ENCODE peak calls at places on chromosome 12, in seven cellular contexts. D, H, J, R, F, N and B are unnamed samples.

GRCh38 chr12:68446896-68447806 is 115.0 kb upstream of the MDM1 start:
- DNase-seq in D (no peak), H (no peak), J (no peak), R (peak; percentile 90), F (no peak), N (no peak), B (no peak)

GRCh38 chr12:46371718-46372130 is 849 bp downstream of the SLC38A2 start:
- DNase-seq in D (peak; percentile 82), H (peak; percentile 67), J (peak; percentile 81), R (peak; percentile 67), F (no peak), N (no peak), B (peak; percentile 65)

GRCh38 chr12:121061831-121062230 is 22.8 kb upstream of the OASL start:
- DNase-seq in D (no peak), H (no peak), J (no peak), R (peak; percentile 30), F (no peak), N (peak; percentile 10), B (no peak)

GRCh38 chr12:132593938-132594358 is 16.4 kb downstream of the LRCOL1 start:
- DNase-seq in D (peak; percentile 88), H (peak; percentile 82), J (peak; percentile 94), R (peak; percentile 97), F (peak; percentile 90), N (peak; percentile 95), B (peak; percentile 97)

GRCh38 chr12:46556105-46556559 is 183.6 kb upstream of the SLC38A2 start:
- DNase-seq in D (no peak), H (no peak), J (no peak), R (no peak), F (peak; percentile 99), N (peak; percentile 84), B (no peak)

GRCh38 chr12:126474703-126475102 is 1409.5 kb downstream of the AACS start:
- DNase-seq in D (no peak), H (no peak), J (no peak), R (no peak), F (no peak), N (no peak), B (no peak)

GRCh38 chr12:79927772-79928474 is 7.0 kb downstream of the PPP1R12A start:
- DNase-seq in D (no peak), H (no peak), J (no peak), R (no peak), F (peak; percentile 57), N (no peak), B (no peak)

GRCh38 chr12:76878045-76878898 is 547 bp downstream of the CSRP2 start:
- DNase-seq in D (peak; percentile 22), H (no peak), J (peak; percentile 50), R (peak; percentile 82), F (no peak), N (peak; percentile 15), B (no peak)

GRCh38 chr12:6416596-6416995 is 28.2 kb upstream of the CD27 start:
- DNase-seq in D (no peak), H (no peak), J (no peak), R (no peak), F (no peak), N (no peak), B (no peak)

GRCh38 chr12:110002691-110003515 is 3.7 kb downstream of the ANKRD13A start:
- DNase-seq in D (peak; percentile 25), H (no peak), J (no peak), R (no peak), F (peak; percentile 40), N (no peak), B (peak; percentile 67)

GRCh38 chr12:54991992-54992377 is 7.4 kb upstream of the TESPA1 start:
- DNase-seq in D (no peak), H (no peak), J (no peak), R (no peak), F (no peak), N (no peak), B (no peak)

GRCh38 chr12:76922821-76923315 is 44.0 kb upstream of the CSRP2 start:
- DNase-seq in D (no peak), H (no peak), J (no peak), R (no peak), F (no peak), N (no peak), B (no peak)

GRCh38 chr12:2636741-2637140 is 158.0 kb upstream of the FKBP4 start:
- DNase-seq in D (no peak), H (no peak), J (no peak), R (no peak), F (no peak), N (no peak), B (peak; percentile 35)

DNA sequence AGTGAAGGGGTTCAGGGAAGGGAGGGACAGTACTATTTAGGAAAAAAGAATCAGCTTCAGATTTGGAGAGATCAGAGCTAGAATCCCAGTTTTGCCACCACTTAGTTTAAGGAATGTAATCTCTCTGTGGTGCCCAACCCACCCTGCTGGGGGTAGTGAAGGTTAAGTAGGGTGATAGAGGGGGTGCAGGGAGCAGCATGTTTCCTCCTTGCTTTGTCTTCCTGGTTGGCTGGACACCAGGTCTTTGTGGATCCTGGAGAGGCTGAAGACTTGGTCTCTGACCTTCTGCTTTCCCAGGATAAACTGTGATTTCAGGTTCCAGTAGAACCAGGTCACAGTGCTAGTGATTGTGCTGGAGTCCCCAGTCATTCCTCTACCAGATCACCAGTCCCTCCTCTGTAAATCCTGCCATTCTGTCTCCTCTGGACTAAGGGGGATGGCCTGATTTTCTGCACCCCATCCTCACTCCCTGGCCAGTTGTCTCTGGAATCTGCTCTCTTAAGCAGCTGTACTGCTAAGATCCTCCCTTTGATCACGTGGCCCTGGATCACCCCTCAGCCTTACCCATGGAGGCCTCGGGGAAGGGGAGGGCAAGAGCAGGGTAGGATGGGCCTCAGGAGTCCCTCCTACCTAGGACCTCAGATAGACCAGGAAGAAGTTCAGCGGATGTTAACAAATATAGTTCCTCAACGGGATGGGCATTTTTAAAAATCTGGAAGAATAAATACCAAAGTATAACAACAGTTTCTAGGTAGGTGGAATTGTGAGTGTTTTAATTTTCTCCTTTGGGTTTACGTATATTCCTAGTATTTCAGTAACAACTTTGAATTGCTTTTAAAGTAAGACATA is 3.1 kb downstream of the MAP3K12 start:
- DNase-seq in D (peak; percentile 43), H (no peak), J (no peak), R (peak; percentile 83), F (no peak), N (no peak), B (no peak)
- H3K27ac ChIP-seq in D (no peak overlapping the region), H (peak overlapping the region; percentile 51), J (peak overlapping the region; percentile 23), R (peak overlapping the region; percentile 78), F (no peak overlapping the region), N (no peak overlapping the region), B (no peak overlapping the region)

GRCh38 chr12:106122004-106122403 is 16.8 kb downstream of the NUAK1 start:
- DNase-seq in D (no peak), H (no peak), J (no peak), R (no peak), F (no peak), N (no peak), B (no peak)
- H3K4me1 ChIP-seq in D (peaks cover 12% of the 10 kb centered on the region), H (peaks cover 100% of the 10 kb centered on the region), J (no peaks in the 10 kb centered on the region), R (no peaks in the 10 kb centered on the region), F (peaks cover 8% of the 10 kb centered on the region), N (peaks cover 19% of the 10 kb centered on the region), B (peaks cover 14% of the 10 kb centered on the region)

DNA sequence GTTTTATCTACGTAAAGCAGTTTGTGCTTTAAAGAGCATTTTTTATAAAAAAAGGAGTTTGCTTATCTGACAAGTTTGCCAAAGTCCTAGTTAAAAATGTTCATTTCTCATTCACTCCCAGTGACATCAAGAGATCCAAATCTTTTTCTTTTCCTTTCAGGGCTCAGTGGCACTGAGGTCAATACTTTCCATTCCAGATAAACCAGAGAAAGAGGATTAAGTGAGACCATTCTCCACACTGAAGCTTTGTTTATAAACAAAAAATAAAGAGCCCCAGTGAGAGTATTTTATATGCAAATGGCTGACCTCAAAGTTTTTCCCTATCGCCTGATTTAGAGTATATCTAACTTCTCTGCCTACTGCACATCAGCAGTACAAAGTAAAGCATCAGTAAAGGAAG is 199.8 kb downstream of the ALG10B start:
- DNase-seq in D (no peak), H (no peak), J (no peak), R (peak; percentile 57), F (no peak), N (no peak), B (no peak)
- H3K27ac ChIP-seq in D (no peak overlapping the region), H (no peak overlapping the region), J (no peak overlapping the region), R (peak overlapping the region; percentile 89), F (no peak overlapping the region), N (no peak overlapping the region), B (no peak overlapping the region)

DNA sequence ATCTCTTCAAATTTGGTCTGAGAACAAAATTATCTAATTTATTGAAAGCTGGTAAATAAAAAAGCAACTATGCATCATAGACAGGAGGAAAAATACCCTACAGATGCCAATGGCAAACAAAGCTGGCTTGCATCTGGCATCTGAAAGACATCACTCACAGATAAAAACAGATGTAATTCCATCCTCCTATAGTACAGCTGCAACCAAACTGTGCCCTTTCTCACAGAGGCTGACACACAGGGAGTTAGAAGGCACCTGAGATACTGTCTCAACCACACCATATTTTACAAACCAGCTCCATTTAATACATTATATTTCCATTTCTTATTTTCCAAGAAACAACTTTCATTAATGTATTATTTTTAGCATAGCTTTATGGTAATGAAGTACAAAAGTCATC is 39.4 kb downstream of the DUSP16 start:
- DNase-seq in D (no peak), H (no peak), J (no peak), R (no peak), F (no peak), N (no peak), B (no peak)
- H3K4me1 ChIP-seq in D (peaks cover 55% of the 10 kb centered on the region), H (peaks cover 56% of the 10 kb centered on the region), J (no peaks in the 10 kb centered on the region), R (peaks cover 37% of the 10 kb centered on the region), F (peaks cover 9% of the 10 kb centered on the region), N (no peaks in the 10 kb centered on the region), B (no peaks in the 10 kb centered on the region)